ENCODE peak calls at places on chromosomes 16 and 17, in seven cellular contexts. One of them, this sample, is unnamed.

GRCh38 chr16:15836965-15837611 is 19.7 kb downstream of the MYH11 start:
- DNase-seq in tibial artery: peak; percentile 64
- DNase-seq in IMR-90: no peak
- DNase-seq in BJ: no peak
- DNase-seq in SK-N-SH: no peak
- DNase-seq in psoas muscle: no peak
- DNase-seq in adipocyte: no peak
- DNase-seq in this sample: no peak

GRCh38 chr17:19508327-19508867 is 25.3 kb upstream of the SLC47A1 start:
- DNase-seq in tibial artery: peak; percentile 72
- DNase-seq in IMR-90: no peak
- DNase-seq in BJ: no peak
- DNase-seq in SK-N-SH: peak; percentile 75
- DNase-seq in psoas muscle: peak; percentile 70
- DNase-seq in adipocyte: no peak
- DNase-seq in this sample: no peak

GRCh38 chr16:56424791-56425438 is 430 bp downstream of the AMFR start:
- DNase-seq in tibial artery: peak; percentile 76
- DNase-seq in IMR-90: no peak
- DNase-seq in BJ: no peak
- DNase-seq in SK-N-SH: peak; percentile 77
- DNase-seq in psoas muscle: peak; percentile 73
- DNase-seq in adipocyte: peak; percentile 67
- DNase-seq in this sample: peak; percentile 89

GRCh38 chr17:82377924-82378740 is 6.6 kb downstream of the UTS2R start:
- DNase-seq in tibial artery: no peak
- DNase-seq in IMR-90: no peak
- DNase-seq in BJ: no peak
- DNase-seq in SK-N-SH: no peak
- DNase-seq in psoas muscle: no peak
- DNase-seq in adipocyte: no peak
- DNase-seq in this sample: no peak

GRCh38 chr17:45848868-45849535 is 4.3 kb downstream of the SPPL2C start:
- DNase-seq in tibial artery: no peak
- DNase-seq in IMR-90: no peak
- DNase-seq in BJ: no peak
- DNase-seq in SK-N-SH: peak; percentile 92
- DNase-seq in psoas muscle: peak; percentile 81
- DNase-seq in adipocyte: no peak
- DNase-seq in this sample: no peak

GRCh38 chr17:74165811-74166365 is 37.6 kb upstream of the RPL38 start:
- DNase-seq in tibial artery: peak; percentile 5
- DNase-seq in IMR-90: no peak
- DNase-seq in BJ: no peak
- DNase-seq in SK-N-SH: no peak
- DNase-seq in psoas muscle: no peak
- DNase-seq in adipocyte: no peak
- DNase-seq in this sample: no peak

GRCh38 chr17:66337866-66338472 is 35.6 kb downstream of the PRKCA start:
- DNase-seq in tibial artery: no peak
- DNase-seq in IMR-90: no peak
- DNase-seq in BJ: no peak
- DNase-seq in SK-N-SH: no peak
- DNase-seq in psoas muscle: no peak
- DNase-seq in adipocyte: no peak
- DNase-seq in this sample: no peak

GRCh38 chr17:10737168-10737622 is 7.4 kb upstream of the TMEM220 start:
- DNase-seq in tibial artery: no peak
- DNase-seq in IMR-90: peak; percentile 55
- DNase-seq in BJ: no peak
- DNase-seq in SK-N-SH: peak; percentile 82
- DNase-seq in psoas muscle: peak; percentile 69
- DNase-seq in adipocyte: peak; percentile 84
- DNase-seq in this sample: peak; percentile 91

GRCh38 chr17:17781591-17782424 is 55.0 kb downstream of the SREBF1 start:
- DNase-seq in tibial artery: peak; percentile 93
- DNase-seq in IMR-90: peak; percentile 52
- DNase-seq in BJ: no peak
- DNase-seq in SK-N-SH: peak; percentile 81
- DNase-seq in psoas muscle: peak; percentile 92
- DNase-seq in adipocyte: peak; percentile 74
- DNase-seq in this sample: peak; percentile 93

GRCh38 chr17:16929281-16929680 is 42.6 kb downstream of the TNFRSF13B start:
- DNase-seq in tibial artery: no peak
- DNase-seq in IMR-90: no peak
- DNase-seq in BJ: no peak
- DNase-seq in SK-N-SH: no peak
- DNase-seq in psoas muscle: no peak
- DNase-seq in adipocyte: no peak
- DNase-seq in this sample: no peak

GRCh38 chr17:74351552-74352210 is 10.0 kb downstream of the BTBD17 start:
- DNase-seq in tibial artery: no peak
- DNase-seq in IMR-90: no peak
- DNase-seq in BJ: no peak
- DNase-seq in SK-N-SH: peak; percentile 85
- DNase-seq in psoas muscle: no peak
- DNase-seq in adipocyte: no peak
- DNase-seq in this sample: no peak

GRCh38 chr16:48126801-48127644 is 28.8 kb downstream of the ABCC12 start:
- DNase-seq in tibial artery: no peak
- DNase-seq in IMR-90: peak; percentile 98
- DNase-seq in BJ: peak; percentile 92
- DNase-seq in SK-N-SH: no peak
- DNase-seq in psoas muscle: no peak
- DNase-seq in adipocyte: peak; percentile 90
- DNase-seq in this sample: no peak

GRCh38 chr17:3526971-3527370 is 30.6 kb downstream of the TRPV3 start:
- DNase-seq in tibial artery: peak; percentile 53
- DNase-seq in IMR-90: no peak
- DNase-seq in BJ: no peak
- DNase-seq in SK-N-SH: no peak
- DNase-seq in psoas muscle: no peak
- DNase-seq in adipocyte: no peak
- DNase-seq in this sample: no peak

GRCh38 chr16:11836653-11837244 is 14.6 kb downstream of the RSL1D1 start:
- DNase-seq in tibial artery: peak; percentile 9
- DNase-seq in IMR-90: peak; percentile 87
- DNase-seq in BJ: peak; percentile 57
- DNase-seq in SK-N-SH: no peak
- DNase-seq in psoas muscle: no peak
- DNase-seq in adipocyte: peak; percentile 78
- DNase-seq in this sample: no peak

GRCh38 chr17:68248886-68249872 is 1.3 kb downstream of the AMZ2 start:
- DNase-seq in tibial artery: no peak
- DNase-seq in IMR-90: no peak
- DNase-seq in BJ: no peak
- DNase-seq in SK-N-SH: no peak
- DNase-seq in psoas muscle: no peak
- DNase-seq in adipocyte: peak; percentile 4
- DNase-seq in this sample: no peak

GRCh38 chr16:12901597-12902436 is at the start of gene SHISA9:
- DNase-seq in tibial artery: no peak
- DNase-seq in IMR-90: no peak
- DNase-seq in BJ: no peak
- DNase-seq in SK-N-SH: peak; percentile 50
- DNase-seq in psoas muscle: no peak
- DNase-seq in adipocyte: peak; percentile 51
- DNase-seq in this sample: no peak

GRCh38 chr16:3988824-3989223 is 108.3 kb upstream of the CREBBP start:
- DNase-seq in tibial artery: no peak
- DNase-seq in IMR-90: no peak
- DNase-seq in BJ: no peak
- DNase-seq in SK-N-SH: no peak
- DNase-seq in psoas muscle: no peak
- DNase-seq in adipocyte: no peak
- DNase-seq in this sample: no peak

GRCh38 chr16:8962393-8963009 is 1.2 kb downstream of the USP7 start:
- DNase-seq in tibial artery: no peak
- DNase-seq in IMR-90: no peak
- DNase-seq in BJ: no peak
- DNase-seq in SK-N-SH: peak; percentile 53
- DNase-seq in psoas muscle: peak; percentile 62
- DNase-seq in adipocyte: peak; percentile 57
- DNase-seq in this sample: no peak

GRCh38 chr16:64412578-64413280 is 709.1 kb downstream of the CDH11 start:
- DNase-seq in tibial artery: no peak
- DNase-seq in IMR-90: peak; percentile 69
- DNase-seq in BJ: no peak
- DNase-seq in SK-N-SH: no peak
- DNase-seq in psoas muscle: no peak
- DNase-seq in adipocyte: peak; percentile 54
- DNase-seq in this sample: no peak

GRCh38 chr17:40500709-40501108 is 714 bp downstream of the TNS4 start:
- DNase-seq in tibial artery: no peak
- DNase-seq in IMR-90: no peak
- DNase-seq in BJ: no peak
- DNase-seq in SK-N-SH: no peak
- DNase-seq in psoas muscle: no peak
- DNase-seq in adipocyte: no peak
- DNase-seq in this sample: peak; percentile 82

GRCh38 chr16:1326380-1326779 is 7.1 kb upstream of the BAIAP3 start:
- DNase-seq in tibial artery: no peak
- DNase-seq in IMR-90: no peak
- DNase-seq in BJ: no peak
- DNase-seq in SK-N-SH: no peak
- DNase-seq in psoas muscle: no peak
- DNase-seq in adipocyte: no peak
- DNase-seq in this sample: no peak

GRCh38 chr16:1325261-1325660 is 8.2 kb upstream of the BAIAP3 start:
- DNase-seq in tibial artery: no peak
- DNase-seq in IMR-90: no peak
- DNase-seq in BJ: no peak
- DNase-seq in SK-N-SH: no peak
- DNase-seq in psoas muscle: no peak
- DNase-seq in adipocyte: no peak
- DNase-seq in this sample: no peak

GRCh38 chr16:1327619-1327947 is 5.9 kb upstream of the BAIAP3 start:
- DNase-seq in tibial artery: no peak
- DNase-seq in IMR-90: no peak
- DNase-seq in BJ: no peak
- DNase-seq in SK-N-SH: no peak
- DNase-seq in psoas muscle: no peak
- DNase-seq in adipocyte: no peak
- DNase-seq in this sample: no peak

GRCh38 chr16:1325673-1326371 is 7.6 kb upstream of the BAIAP3 start:
- DNase-seq in tibial artery: no peak
- DNase-seq in IMR-90: no peak
- DNase-seq in BJ: no peak
- DNase-seq in SK-N-SH: no peak
- DNase-seq in psoas muscle: no peak
- DNase-seq in adipocyte: no peak
- DNase-seq in this sample: no peak

GRCh38 chr16:1326946-1327618 is 6.4 kb upstream of the BAIAP3 start:
- DNase-seq in tibial artery: no peak
- DNase-seq in IMR-90: no peak
- DNase-seq in BJ: no peak
- DNase-seq in SK-N-SH: no peak
- DNase-seq in psoas muscle: no peak
- DNase-seq in adipocyte: no peak
- DNase-seq in this sample: no peak
- H3K4me3 ChIP-seq in tibial artery: no peak overlapping the region
- H3K4me3 ChIP-seq in IMR-90: no peak overlapping the region
- H3K4me3 ChIP-seq in BJ: no peak overlapping the region
- H3K4me3 ChIP-seq in SK-N-SH: no peak overlapping the region
- H3K4me3 ChIP-seq in psoas muscle: no peak overlapping the region
- H3K4me3 ChIP-seq in adipocyte: no peak overlapping the region
- H3K4me3 ChIP-seq in this sample: no peak overlapping the region

GRCh38 chr16:14485811-14486519 is 144.1 kb downstream of the PARN start:
- DNase-seq in tibial artery: no peak
- DNase-seq in IMR-90: no peak
- DNase-seq in BJ: no peak
- DNase-seq in SK-N-SH: no peak
- DNase-seq in psoas muscle: no peak
- DNase-seq in adipocyte: peak; percentile 45
- DNase-seq in this sample: no peak
- H3K4me3 ChIP-seq in tibial artery: peak overlapping the region; percentile 33
- H3K4me3 ChIP-seq in IMR-90: no peak overlapping the region
- H3K4me3 ChIP-seq in BJ: no peak overlapping the region
- H3K4me3 ChIP-seq in SK-N-SH: no peak overlapping the region
- H3K4me3 ChIP-seq in psoas muscle: peak overlapping the region; percentile 75
- H3K4me3 ChIP-seq in adipocyte: peak overlapping the region; percentile 83
- H3K4me3 ChIP-seq in this sample: no peak overlapping the region

DNA sequence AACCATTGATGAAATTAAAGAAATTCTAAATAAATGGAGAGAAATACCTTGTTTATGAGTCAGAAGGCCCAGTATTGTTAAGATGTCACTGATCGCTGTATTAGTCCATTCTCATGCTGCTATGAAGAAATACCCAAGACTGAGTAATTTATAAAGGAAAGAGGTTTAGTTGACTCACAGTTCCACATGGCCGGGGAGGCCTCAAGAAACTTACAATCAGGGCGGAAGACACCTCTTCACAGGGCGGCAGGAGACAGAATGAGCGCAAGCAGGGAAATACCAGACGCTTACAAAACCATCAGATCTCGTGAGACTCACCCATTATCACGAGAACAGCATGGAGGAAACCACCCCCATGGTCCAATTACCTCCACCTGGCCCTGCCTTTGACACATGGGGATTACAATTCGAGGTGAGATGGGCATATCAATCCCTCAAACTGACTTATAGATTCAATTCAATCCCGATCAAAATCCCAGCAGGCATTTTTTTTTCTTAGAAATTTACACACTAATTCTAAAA is 157.2 kb downstream of the ENGASE start:
- DNase-seq in tibial artery: no peak
- DNase-seq in IMR-90: no peak
- DNase-seq in BJ: no peak
- DNase-seq in SK-N-SH: no peak
- DNase-seq in psoas muscle: no peak
- DNase-seq in adipocyte: no peak
- DNase-seq in this sample: no peak
- H3K4me3 ChIP-seq in tibial artery: no peak overlapping the region
- H3K4me3 ChIP-seq in IMR-90: no peak overlapping the region
- H3K4me3 ChIP-seq in BJ: no peak overlapping the region
- H3K4me3 ChIP-seq in SK-N-SH: no peak overlapping the region
- H3K4me3 ChIP-seq in psoas muscle: no peak overlapping the region
- H3K4me3 ChIP-seq in adipocyte: no peak overlapping the region
- H3K4me3 ChIP-seq in this sample: no peak overlapping the region

DNA sequence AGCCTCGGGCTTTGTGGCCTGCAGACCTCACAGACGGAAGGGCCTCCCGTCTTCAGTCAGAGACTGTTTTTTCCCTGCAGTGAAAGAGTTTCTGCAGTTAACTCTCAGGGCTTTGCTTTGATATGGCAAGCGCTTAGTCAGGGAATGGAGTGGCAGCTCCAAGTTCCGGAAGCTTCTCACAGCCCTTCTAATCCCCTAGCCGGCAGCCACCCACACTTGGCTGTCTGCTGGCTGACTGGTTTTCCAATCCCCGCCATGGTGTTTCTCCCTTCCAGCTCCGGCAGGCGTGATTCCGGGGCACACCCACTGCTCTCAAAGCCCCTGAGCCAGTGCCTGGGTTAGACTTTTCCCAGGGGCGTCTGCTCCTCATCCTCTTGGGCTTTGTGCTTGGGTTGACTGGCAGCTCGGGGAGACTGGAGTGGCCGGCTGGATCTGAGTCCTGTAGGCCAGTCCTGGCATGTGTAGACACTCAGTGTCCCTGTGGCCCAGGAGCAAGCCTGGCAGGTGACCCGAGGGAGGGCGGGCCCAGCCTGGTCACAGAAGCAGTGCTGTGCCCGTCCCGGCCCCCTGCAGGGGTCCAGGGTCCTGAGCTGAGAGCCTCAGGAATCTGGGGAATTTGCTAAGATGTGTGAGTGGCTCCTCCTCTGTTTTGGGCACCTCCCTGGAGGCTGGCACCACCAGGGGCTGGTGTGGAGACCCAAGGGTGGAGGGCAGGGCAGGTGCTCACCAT is 30.0 kb downstream of the BAIAP2 start:
- DNase-seq in tibial artery: no peak
- DNase-seq in IMR-90: peak; percentile 52
- DNase-seq in BJ: no peak
- DNase-seq in SK-N-SH: no peak
- DNase-seq in psoas muscle: no peak
- DNase-seq in adipocyte: peak; percentile 79
- DNase-seq in this sample: no peak
- H3K4me3 ChIP-seq in tibial artery: no peak overlapping the region
- H3K4me3 ChIP-seq in IMR-90: no peak overlapping the region
- H3K4me3 ChIP-seq in BJ: no peak overlapping the region
- H3K4me3 ChIP-seq in SK-N-SH: no peak overlapping the region
- H3K4me3 ChIP-seq in psoas muscle: no peak overlapping the region
- H3K4me3 ChIP-seq in adipocyte: no peak overlapping the region
- H3K4me3 ChIP-seq in this sample: no peak overlapping the region